ENCODE peak calls at places on chromosomes 11 and 22, in ten cellular contexts. C is PC-3, Z is right lobe of liver, H is left lung, K is Peyer's patch, L is gastrocnemius medialis, E is MM.1S, O is stomach, G is body of pancreas, F is endodermal cell. U is an unnamed sample.

GRCh38 chr22:47372596-47373385 is 610.3 kb downstream of the TBC1D22A start:
- DNase-seq in C (no peak), H (peak; percentile 58), L (no peak), G (no peak), Z (peak; percentile 33), E (no peak), O (peak; percentile 21), K (peak; percentile 39), F (peak; percentile 11), U (peak; percentile 15)

GRCh38 chr22:19285831-19286230 is 5.7 kb downstream of the CLTCL1 start:
- DNase-seq in Z (no peak), F (no peak), E (no peak), H (no peak), K (no peak), O (no peak), G (no peak), C (no peak), L (no peak), U (no peak)

GRCh38 chr11:27296406-27296994 is 66.5 kb downstream of the CCDC34 start:
- DNase-seq in C (peak; percentile 74), F (no peak), E (peak; percentile 51), H (no peak), Z (no peak), O (no peak), K (no peak), G (peak; percentile 55), L (no peak), U (peak; percentile 59)

GRCh38 chr11:56932572-56933235 is 56.0 kb upstream of the OR5AK2 start:
- DNase-seq in K (no peak), G (no peak), L (no peak), F (no peak), Z (no peak), E (no peak), O (no peak), C (peak; percentile 99), H (no peak), U (no peak)

GRCh38 chr11:117313828-117314768 is 2.0 kb downstream of the BACE1 start:
- DNase-seq in O (no peak), K (no peak), C (no peak), Z (no peak), E (no peak), G (no peak), F (no peak), H (no peak), L (no peak), U (no peak)

GRCh38 chr22:27100789-27101188 is 443.4 kb downstream of the MIAT start:
- DNase-seq in G (no peak), O (no peak), L (no peak), H (no peak), F (peak; percentile 77), C (no peak), E (no peak), Z (no peak), K (no peak), U (no peak)

GRCh38 chr11:123853038-123853437 is 32.4 kb downstream of the TMEM225 start:
- DNase-seq in L (no peak), Z (no peak), C (no peak), O (no peak), F (peak; percentile 48), G (no peak), H (no peak), K (no peak), E (no peak), U (no peak)

GRCh38 chr11:8354622-8355417 is 91.1 kb upstream of the LMO1 start:
- DNase-seq in C (peak; percentile 32), O (no peak), E (no peak), F (peak; percentile 64), H (no peak), Z (no peak), K (peak; percentile 48), L (no peak), G (no peak), U (peak; percentile 15)

GRCh38 chr11:19725379-19726079 is 12.9 kb downstream of the NAV2 start:
- DNase-seq in L (no peak), Z (peak; percentile 51), F (no peak), O (peak; percentile 41), H (peak; percentile 88), E (no peak), K (no peak), G (peak; percentile 55), C (peak; percentile 91), U (peak; percentile 61)

GRCh38 chr22:25622011-25622410 is 57.5 kb downstream of the GRK3 start:
- DNase-seq in Z (no peak), E (no peak), F (no peak), K (no peak), H (no peak), C (no peak), O (no peak), L (no peak), G (no peak), U (no peak)

GRCh38 chr11:61090092-61090491 is 12.2 kb upstream of the CD5 start:
- DNase-seq in O (no peak), E (no peak), K (no peak), H (peak; percentile 56), F (no peak), L (no peak), Z (no peak), C (no peak), G (no peak), U (no peak)

GRCh38 chr11:85725510-85726258 is 39.7 kb upstream of the CCDC89 start:
- DNase-seq in L (no peak), E (no peak), Z (no peak), H (no peak), O (no peak), C (peak; percentile 99), F (no peak), G (no peak), K (no peak), U (no peak)

GRCh38 chr11:14136561-14136960 is 174.0 kb downstream of the SPON1 start:
- DNase-seq in O (no peak), E (no peak), G (no peak), H (no peak), K (no peak), Z (no peak), C (no peak), F (no peak), L (no peak), U (no peak)

GRCh38 chr11:1152316-1153104 is 5.2 kb upstream of the MUC5AC start:
- DNase-seq in E (no peak), H (peak; percentile 72), O (peak; percentile 72), G (no peak), L (no peak), Z (peak; percentile 42), F (no peak), C (peak; percentile 78), K (peak; percentile 44), U (no peak)

GRCh38 chr22:27612075-27612474 is 189.5 kb downstream of the MN1 start:
- DNase-seq in C (no peak), H (no peak), L (no peak), E (no peak), O (no peak), K (no peak), F (no peak), Z (no peak), G (no peak), U (no peak)

GRCh38 chr11:32586576-32587190 is 3.1 kb downstream of the EIF3M start:
- DNase-seq in H (no peak), O (no peak), C (peak; percentile 55), K (no peak), Z (no peak), E (peak; percentile 22), G (no peak), F (no peak), L (no peak), U (peak; percentile 39)

GRCh38 chr11:124889692-124890091 is 8.0 kb downstream of the ROBO4 start:
- DNase-seq in L (no peak), C (no peak), O (no peak), F (no peak), K (no peak), H (no peak), G (no peak), E (no peak), Z (no peak), U (no peak)

GRCh38 chr11:58058276-58059010 is 27.7 kb downstream of the OR6Q1 start:
- DNase-seq in H (peak; percentile 72), Z (no peak), O (peak; percentile 50), E (no peak), K (peak; percentile 66), G (peak; percentile 46), L (no peak), C (peak; percentile 27), F (peak; percentile 89), U (no peak)

GRCh38 chr11:96246718-96247540 is 96.1 kb downstream of the MAML2 start:
- DNase-seq in L (no peak), K (no peak), O (no peak), E (no peak), F (no peak), H (no peak), G (no peak), C (peak; percentile 67), Z (no peak), U (no peak)

DNA sequence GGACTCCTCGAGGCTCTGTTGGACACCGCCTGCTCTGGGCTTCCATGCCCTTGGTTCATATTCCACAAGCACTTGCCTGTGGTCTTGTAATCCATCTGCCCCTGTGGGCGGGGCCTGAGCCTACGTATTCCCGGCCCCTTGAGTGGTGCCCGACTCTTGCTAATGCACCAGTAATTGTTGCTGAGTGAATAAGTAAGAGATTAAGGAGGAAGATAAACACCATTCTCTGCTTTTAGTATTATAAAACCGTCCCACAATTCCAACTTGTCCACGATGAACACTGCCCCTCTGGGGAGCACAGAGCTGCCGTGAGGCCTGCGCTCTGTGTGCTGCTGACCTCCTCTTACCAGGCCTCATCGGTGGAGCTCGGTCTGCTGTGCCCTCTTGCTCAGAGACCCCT is 50.3 kb downstream of the MICAL2 start:
- DNase-seq in Z (no peak), O (no peak), L (no peak), G (no peak), K (no peak), E (no peak), C (no peak), H (no peak), F (peak; percentile 43), U (no peak)
- H3K4me1 ChIP-seq in Z (no peaks in the 10 kb centered on the region), O (peaks cover 29% of the 10 kb centered on the region), L (peaks cover 11% of the 10 kb centered on the region), G (peaks cover 12% of the 10 kb centered on the region), K (peaks cover 6% of the 10 kb centered on the region), E (peaks cover 18% of the 10 kb centered on the region), C (peaks cover 53% of the 10 kb centered on the region), H (peaks cover 70% of the 10 kb centered on the region), F (peaks cover 14% of the 10 kb centered on the region), U (peaks cover 77% of the 10 kb centered on the region)

GRCh38 chr11:43574949-43575915 is 105.3 kb upstream of the HSD17B12 start:
- DNase-seq in L (no peak), H (no peak), C (no peak), O (no peak), G (no peak), E (no peak), Z (no peak), F (peak; percentile 74), K (no peak), U (peak; percentile 32)
- TF ChIP-seq CTCF in L (no peak), H (no peak), C (no peak), O (no peak), G (no peak), E (no peak), Z (no peak), F (no peak), K (no peak), U (no peak)

GRCh38 chr11:65553301-65554001 is 4.7 kb downstream of the LTBP3 start:
- DNase-seq in L (no peak), G (no peak), O (no peak), K (peak; percentile 53), Z (no peak), C (no peak), E (peak; percentile 90), H (peak; percentile 72), F (peak; percentile 89), U (no peak)
- H3K4me3 ChIP-seq in L (no peak overlapping the region), G (no peak overlapping the region), O (no peak overlapping the region), K (no peak overlapping the region), Z (no peak overlapping the region), C (no peak overlapping the region), E (peak overlapping the region; percentile 48), H (no peak overlapping the region), F (no peak overlapping the region), U (no peak overlapping the region)

GRCh38 chr11:65552413-65552951 is 5.7 kb downstream of the LTBP3 start:
- DNase-seq in G (no peak), H (no peak), K (peak; percentile 57), F (peak; percentile 65), O (no peak), E (no peak), C (no peak), L (no peak), Z (no peak), U (no peak)
- H3K4me1 ChIP-seq in G (peaks cover 45% of the 10 kb centered on the region), H (peaks cover 62% of the 10 kb centered on the region), K (peaks cover 9% of the 10 kb centered on the region), F (peaks cover 3% of the 10 kb centered on the region), O (peaks cover 64% of the 10 kb centered on the region), E (peaks cover 24% of the 10 kb centered on the region), C (peaks cover 42% of the 10 kb centered on the region), L (peaks cover 26% of the 10 kb centered on the region), Z (peaks cover 8% of the 10 kb centered on the region), U (peaks cover 51% of the 10 kb centered on the region)